ENCODE peak calls at places on chromosomes 6 and 20, in ten cellular contexts. E is stimulated activated naive CD4-positive, alpha-beta T cell; N is stimulated activated CD4-positive, alpha-beta T cell treated with anti-CD3 and anti-CD28 coated beads, Interleukin-1b, Interleukin-23, amount 100 ng/mL, for 4 hours; O is Panc1; D is vagina; X is activated effector memory CD4-positive, alpha-beta T cell treated with Interleukin-2 at 50 U/mL for 16 hours; C is stimulated activated CD8-positive, alpha-beta memory T cell treated with anti-CD3 and anti-CD28 coated beads, Interleukin-4, amount 100 ng/mL, for 1 hour; V is ureter; G is dorsolateral prefrontal cortex; R is effector memory CD4-positive, alpha-beta T cell. M is an unnamed sample.
A peak's percentile ranks its signal among the peaks of the same experiment; 100 is the strongest.

GRCh38 chr6:115271001-115271400 is 789.7 kb downstream of the FRK start:
- DNase-seq in E (no peak), C (no peak), D (no peak), R (no peak), O (no peak), G (no peak), N (no peak), V (no peak), X (no peak), M (no peak)

GRCh38 chr6:82094166-82094806 is 153.3 kb downstream of the IBTK start:
- DNase-seq in G (no peak), X (no peak), R (no peak), D (no peak), E (no peak), V (no peak), C (no peak), N (no peak), O (no peak), M (no peak)

GRCh38 chr6:159692303-159693127 is 526 bp downstream of the SOD2 start:
- DNase-seq in N (peak; percentile 45), O (no peak), C (peak; percentile 17), E (peak; percentile 29), G (peak; percentile 24), R (peak; percentile 21), D (no peak), X (peak; percentile 43), V (peak; percentile 57), M (peak; percentile 71)

GRCh38 chr20:64166712-64167615 is 2.7 kb downstream of the MYT1 start:
- DNase-seq in G (no peak), D (no peak), X (no peak), E (no peak), N (no peak), C (no peak), R (no peak), V (no peak), O (no peak), M (peak; percentile 20)

GRCh38 chr6:156718647-156719394 is 58.4 kb upstream of the ARID1B start:
- DNase-seq in C (no peak), G (no peak), R (no peak), V (no peak), D (no peak), O (peak; percentile 54), X (no peak), N (no peak), E (no peak), M (peak; percentile 82)

GRCh38 chr6:141685416-141685815 is 447.3 kb upstream of the GJE1 start:
- DNase-seq in R (no peak), G (no peak), N (no peak), C (no peak), V (no peak), X (no peak), D (no peak), O (no peak), E (no peak), M (no peak)

GRCh38 chr6:128432394-128432793 is 88.0 kb downstream of the PTPRK start:
- DNase-seq in X (no peak), G (no peak), D (no peak), C (no peak), V (no peak), R (no peak), E (no peak), O (no peak), N (no peak), M (peak; percentile 37)

GRCh38 chr6:24228681-24229255 is 102.8 kb downstream of the NRSN1 start:
- DNase-seq in E (no peak), G (no peak), X (no peak), V (no peak), R (no peak), O (no peak), C (no peak), D (no peak), N (no peak), M (no peak)

GRCh38 chr6:109095821-109096084 is 446 bp downstream of the CEP57L1 start:
- DNase-seq in C (no peak), G (no peak), R (no peak), V (no peak), O (no peak), E (no peak), N (no peak), D (no peak), X (no peak), M (no peak)

GRCh38 chr20:10665027-10665561 is 8.7 kb downstream of the JAG1 start:
- DNase-seq in O (no peak), R (no peak), N (no peak), E (no peak), X (no peak), C (no peak), G (no peak), D (no peak), V (no peak), M (no peak)

GRCh38 chr6:81890846-81891245 is 138.4 kb upstream of the TENT5A start:
- DNase-seq in X (no peak), C (no peak), R (no peak), G (no peak), V (no peak), N (no peak), D (no peak), E (no peak), O (no peak), M (peak; percentile 95)

GRCh38 chr20:45485388-45485787 is 15.8 kb downstream of the WFDC2 start:
- DNase-seq in O (no peak), V (no peak), C (no peak), E (no peak), G (no peak), N (no peak), D (no peak), R (no peak), X (no peak), M (no peak)

GRCh38 chr6:3831741-3832530 is 17.2 kb upstream of the FAM50B start:
- DNase-seq in C (no peak), G (no peak), X (no peak), O (no peak), E (no peak), R (no peak), D (no peak), N (no peak), V (no peak), M (no peak)

GRCh38 chr6:46651006-46651405 is 1.6 kb downstream of the CYP39A1 start:
- DNase-seq in N (no peak), V (no peak), C (no peak), D (no peak), R (no peak), G (no peak), O (no peak), X (no peak), E (no peak), M (no peak)

GRCh38 chr6:29813809-29814208 is 13.8 kb upstream of the HLA-G start:
- DNase-seq in D (peak; percentile 49), O (no peak), E (no peak), C (no peak), R (no peak), X (no peak), G (no peak), N (no peak), V (no peak), M (no peak)

GRCh38 chr6:14423330-14423729 is 305.8 kb downstream of the CD83 start:
- DNase-seq in O (no peak), D (peak; percentile 11), R (no peak), E (no peak), X (no peak), V (no peak), N (no peak), C (no peak), G (no peak), M (no peak)

GRCh38 chr6:156988276-156989158 is 211.3 kb downstream of the ARID1B start:
- DNase-seq in E (no peak), N (no peak), R (no peak), V (no peak), D (no peak), C (no peak), O (no peak), G (no peak), X (no peak), M (peak; percentile 63)

GRCh38 chr6:20953019-20953418 is 418.8 kb downstream of the CDKAL1 start:
- DNase-seq in D (no peak), C (no peak), G (no peak), V (no peak), X (no peak), R (no peak), N (no peak), E (no peak), O (no peak), M (no peak)

GRCh38 chr6:20056350-20056992 is 155.8 kb downstream of the MBOAT1 start:
- DNase-seq in V (no peak), O (peak; percentile 8), N (no peak), G (no peak), E (no peak), X (no peak), D (no peak), R (no peak), C (no peak), M (peak; percentile 71)

GRCh38 chr6:41028618-41029486 is 10.2 kb downstream of the UNC5CL start:
- DNase-seq in D (no peak), R (no peak), X (no peak), O (no peak), G (no peak), E (no peak), C (no peak), V (no peak), N (no peak), M (no peak)

GRCh38 chr20:62784497-62784896 is 11.8 kb upstream of the MRGBP start:
- DNase-seq in E (no peak), V (no peak), C (no peak), G (no peak), R (no peak), N (no peak), X (no peak), D (no peak), O (no peak), M (no peak)

GRCh38 chr6:40735126-40735920 is 148.2 kb upstream of the LRFN2 start:
- DNase-seq in V (no peak), D (no peak), R (no peak), O (no peak), E (no peak), G (no peak), X (no peak), N (no peak), C (no peak), M (no peak)

GRCh38 chr6:6811151-6812002 is 222.9 kb downstream of the LY86 start:
- DNase-seq in E (peak; percentile 10), G (no peak), N (no peak), C (no peak), D (no peak), V (no peak), X (no peak), R (no peak), O (peak; percentile 43), M (peak; percentile 57)

GRCh38 chr6:64580346-64580745 is 944.7 kb downstream of the PHF3 start:
- DNase-seq in E (no peak), C (no peak), N (no peak), X (no peak), V (no peak), R (no peak), O (no peak), D (no peak), G (no peak), M (no peak)

GRCh38 chr6:53330137-53330536 is 18.6 kb downstream of the ELOVL5 start:
- DNase-seq in C (no peak), R (no peak), X (no peak), D (no peak), O (no peak), G (no peak), E (no peak), N (no peak), V (no peak), M (no peak)

GRCh38 chr6:53956068-53956711 is 155.1 kb upstream of the MLIP start:
- DNase-seq in X (no peak), G (peak; percentile 76), D (peak; percentile 87), E (no peak), V (peak; percentile 75), R (no peak), O (peak; percentile 43), C (no peak), N (no peak), M (peak; percentile 89)

GRCh38 chr20:49989234-49990065 is 6.7 kb downstream of the SNAI1 start:
- DNase-seq in O (no peak), D (no peak), N (no peak), R (no peak), G (no peak), X (no peak), C (no peak), V (no peak), E (no peak), M (peak; percentile 72)

GRCh38 chr6:159761135-159761872 is 541 bp upstream of the ACAT2 start:
- DNase-seq in O (no peak), C (peak; percentile 12), X (no peak), R (no peak), V (no peak), D (no peak), G (no peak), E (no peak), N (no peak), M (peak; percentile 52)